ENCODE peak calls at places on chromosomes 2 and 18, in six cellular contexts. S is GM13976, O is fibroblast of the aortic adventitia, X is WTC11, A is sigmoid colon, V is Calu3. W is an unnamed sample.

GRCh38 chr18:48385595-48385994 is 23.6 kb downstream of the ZBTB7C start:
- DNase-seq in S (no peak), O (no peak), X (no peak), A (no peak), V (no peak), W (no peak)

GRCh38 chr2:12321017-12321641 is 395.6 kb upstream of the TRIB2 start:
- DNase-seq in S (no peak), O (peak; percentile 97), X (no peak), A (peak; percentile 81), V (no peak), W (peak; percentile 96)

GRCh38 chr18:6920099-6920955 is 190.8 kb downstream of the ARHGAP28 start:
- DNase-seq in S (peak; percentile 52), O (peak; percentile 54), X (peak; percentile 78), A (no peak), V (peak; percentile 74), W (peak; percentile 77)

GRCh38 chr18:12886498-12887126 is 2.6 kb upstream of the PTPN2 start:
- DNase-seq in S (no peak), O (no peak), X (no peak), A (no peak), V (peak; percentile 27), W (no peak)

GRCh38 chr2:133262888-133263287 is 305.4 kb downstream of the NCKAP5 start:
- DNase-seq in S (no peak), O (peak; percentile 55), X (no peak), A (no peak), V (peak; percentile 10), W (no peak)

GRCh38 chr18:51278045-51278649 is 80.7 kb upstream of the MEX3C start:
- DNase-seq in S (no peak), O (peak; percentile 10), X (peak; percentile 83), A (no peak), V (peak; percentile 66), W (peak; percentile 34)

GRCh38 chr2:234958311-234958710 is 6.5 kb downstream of the SH3BP4 start:
- DNase-seq in S (no peak), O (no peak), X (no peak), A (peak; percentile 57), V (no peak), W (no peak)

GRCh38 chr2:8849322-8849721 is 11.9 kb upstream of the KIDINS220 start:
- DNase-seq in S (no peak), O (peak; percentile 76), X (no peak), A (no peak), V (no peak), W (peak; percentile 37)

GRCh38 chr2:65456074-65456473 is 23.7 kb upstream of the SPRED2 start:
- DNase-seq in S (no peak), O (peak; percentile 28), X (no peak), A (no peak), V (no peak), W (no peak)

GRCh38 chr2:227862227-227862740 is 9.1 kb upstream of the DAW1 start:
- DNase-seq in S (peak; percentile 65), O (peak; percentile 76), X (no peak), A (no peak), V (peak; percentile 63), W (peak; percentile 94)

GRCh38 chr18:62027914-62028520 is 135.2 kb upstream of the RNF152 start:
- DNase-seq in S (no peak), O (no peak), X (no peak), A (no peak), V (no peak), W (no peak)

GRCh38 chr2:74181739-74182138 is 3.1 kb upstream of the MOB1A start:
- DNase-seq in S (peak; percentile 57), O (no peak), X (no peak), A (peak; percentile 72), V (no peak), W (no peak)

GRCh38 chr2:150639383-150639782 is 151.9 kb upstream of the RND3 start:
- DNase-seq in S (no peak), O (no peak), X (no peak), A (no peak), V (no peak), W (no peak)

GRCh38 chr2:150644298-150645067 is 157.0 kb upstream of the RND3 start:
- DNase-seq in S (no peak), O (peak; percentile 74), X (no peak), A (no peak), V (peak; percentile 36), W (peak; percentile 95)

GRCh38 chr2:150639917-150640538 is 152.6 kb upstream of the RND3 start:
- DNase-seq in S (no peak), O (peak; percentile 77), X (no peak), A (no peak), V (no peak), W (no peak)

GRCh38 chr2:150646746-150647145 is 159.3 kb upstream of the RND3 start:
- DNase-seq in S (no peak), O (no peak), X (no peak), A (no peak), V (no peak), W (no peak)

DNA sequence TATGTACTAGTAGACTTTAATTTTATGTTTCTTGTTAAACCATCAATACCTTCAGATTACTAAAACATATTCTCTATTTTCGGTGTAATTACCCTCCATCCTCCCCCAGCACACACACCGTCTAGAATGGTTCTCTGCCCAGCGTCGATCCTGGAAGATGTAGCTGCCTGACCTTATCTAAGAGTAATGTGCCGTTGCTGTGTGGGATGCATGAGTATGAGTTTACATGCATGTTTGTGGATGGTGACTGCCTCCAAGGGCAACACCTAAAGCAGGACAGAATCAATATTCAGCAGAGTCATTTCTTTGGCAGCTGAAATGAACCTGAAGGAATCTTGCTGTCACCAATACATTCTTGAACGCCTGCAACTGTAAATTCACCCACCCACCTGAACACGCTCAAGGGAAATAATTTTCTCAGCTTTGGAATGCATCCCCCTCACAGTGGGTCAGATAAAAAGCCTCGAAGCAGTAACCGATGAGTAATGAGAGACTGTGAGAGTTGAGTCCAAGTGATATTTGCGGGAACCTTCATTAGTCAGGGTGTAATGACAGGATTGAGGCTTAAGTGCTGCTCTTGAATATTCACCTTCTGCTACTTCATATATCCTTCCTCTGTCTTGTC is 155.8 kb upstream of the RND3 start:
- DNase-seq in S (no peak), O (no peak), X (no peak), A (no peak), V (no peak), W (peak; percentile 50)
- TF ChIP-seq CTCF in S (no peak), O (no peak), X (no peak), A (no peak), V (no peak), W (no peak)

GRCh38 chr2:3424171-3424795 is 44.8 kb downstream of the TRAPPC12 start:
- DNase-seq in S (no peak), O (no peak), X (no peak), A (no peak), V (no peak), W (no peak)
- TF ChIP-seq CTCF in S (no peak), O (no peak), X (no peak), A (peak; percentile 43), V (peak; percentile 31), W (no peak)

GRCh38 chr2:96264086-96264485 is 1.7 kb downstream of the TMEM127 start:
- DNase-seq in S (no peak), O (peak; percentile 46), X (no peak), A (no peak), V (no peak), W (no peak)

GRCh38 chr2:96265349-96265839 is 403 bp downstream of the TMEM127 start:
- DNase-seq in S (peak; percentile 57), O (peak; percentile 11), X (peak; percentile 57), A (peak; percentile 83), V (peak; percentile 43), W (peak; percentile 20)

GRCh38 chr2:96267159-96267971 is 1.3 kb downstream of the CIAO1 start:
- DNase-seq in S (peak; percentile 49), O (peak; percentile 31), X (peak; percentile 64), A (no peak), V (peak; percentile 55), W (peak; percentile 44)

GRCh38 chr2:96264656-96265348 is 995 bp downstream of the TMEM127 start:
- DNase-seq in S (peak; percentile 67), O (peak; percentile 44), X (no peak), A (peak; percentile 65), V (peak; percentile 46), W (peak; percentile 52)

DNA sequence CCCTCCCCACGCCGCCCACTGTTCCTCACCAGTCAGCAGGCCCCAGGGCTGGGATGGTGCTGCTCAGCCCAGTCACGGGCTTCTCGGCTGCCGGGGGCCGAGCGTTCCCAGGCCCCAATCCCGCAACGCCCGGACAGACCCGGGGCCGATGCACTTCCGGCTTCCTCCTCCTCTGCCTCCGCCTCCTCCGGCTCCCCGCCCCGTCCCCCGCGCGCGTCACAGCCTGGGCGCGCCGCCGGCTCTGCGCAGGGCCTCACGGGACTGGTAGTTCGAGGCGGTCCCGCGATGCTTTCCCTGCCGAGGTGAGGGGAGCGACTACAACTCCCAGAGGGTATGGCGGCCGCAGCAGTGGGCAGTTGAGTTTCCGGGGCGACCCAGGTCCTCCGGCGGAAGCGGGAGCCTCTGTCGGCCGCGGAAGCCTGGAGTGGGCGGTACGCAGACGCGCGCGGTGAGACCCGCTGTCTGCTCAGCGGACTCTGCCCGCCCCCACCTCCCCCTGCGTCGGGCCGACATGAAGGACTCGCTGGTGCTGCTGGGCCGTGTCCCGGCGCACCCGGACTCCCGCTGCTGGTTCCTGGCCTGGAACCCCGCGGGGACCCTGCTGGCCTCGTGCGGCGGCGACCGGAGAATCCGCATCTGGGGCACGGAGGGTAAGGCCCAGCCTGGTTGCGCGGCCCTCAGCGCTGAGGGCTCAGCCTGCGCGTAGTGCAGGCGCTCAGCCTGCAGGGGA is at the start of the genes CIAO1 and TMEM127:
- DNase-seq in S (peak; percentile 99), O (peak; percentile 96), X (peak; percentile 98), A (peak; percentile 99), V (peak; percentile 98), W (peak; percentile 98)
- TF ChIP-seq CTCF in S (no peak), O (peak; percentile 46), X (no peak), A (peak; percentile 20), V (no peak), W (peak; percentile 44)

GRCh38 chr2:158459161-158460003 is 2.6 kb downstream of the PKP4 start:
- DNase-seq in S (no peak), O (peak; percentile 25), X (no peak), A (no peak), V (no peak), W (peak; percentile 12)

GRCh38 chr2:158457826-158458616 is 1.3 kb downstream of the PKP4 start:
- DNase-seq in S (no peak), O (peak; percentile 47), X (peak; percentile 92), A (peak; percentile 78), V (peak; percentile 93), W (peak; percentile 59)

GRCh38 chr2:158456309-158457066 is at the start of the genes CCDC148 and PKP4:
- DNase-seq in S (peak; percentile 95), O (peak; percentile 84), X (peak; percentile 90), A (peak; percentile 94), V (peak; percentile 93), W (peak; percentile 88)

GRCh38 chr2:158458617-158458920 is 1.8 kb downstream of the PKP4 start:
- DNase-seq in S (no peak), O (peak; percentile 38), X (no peak), A (no peak), V (no peak), W (no peak)

DNA sequence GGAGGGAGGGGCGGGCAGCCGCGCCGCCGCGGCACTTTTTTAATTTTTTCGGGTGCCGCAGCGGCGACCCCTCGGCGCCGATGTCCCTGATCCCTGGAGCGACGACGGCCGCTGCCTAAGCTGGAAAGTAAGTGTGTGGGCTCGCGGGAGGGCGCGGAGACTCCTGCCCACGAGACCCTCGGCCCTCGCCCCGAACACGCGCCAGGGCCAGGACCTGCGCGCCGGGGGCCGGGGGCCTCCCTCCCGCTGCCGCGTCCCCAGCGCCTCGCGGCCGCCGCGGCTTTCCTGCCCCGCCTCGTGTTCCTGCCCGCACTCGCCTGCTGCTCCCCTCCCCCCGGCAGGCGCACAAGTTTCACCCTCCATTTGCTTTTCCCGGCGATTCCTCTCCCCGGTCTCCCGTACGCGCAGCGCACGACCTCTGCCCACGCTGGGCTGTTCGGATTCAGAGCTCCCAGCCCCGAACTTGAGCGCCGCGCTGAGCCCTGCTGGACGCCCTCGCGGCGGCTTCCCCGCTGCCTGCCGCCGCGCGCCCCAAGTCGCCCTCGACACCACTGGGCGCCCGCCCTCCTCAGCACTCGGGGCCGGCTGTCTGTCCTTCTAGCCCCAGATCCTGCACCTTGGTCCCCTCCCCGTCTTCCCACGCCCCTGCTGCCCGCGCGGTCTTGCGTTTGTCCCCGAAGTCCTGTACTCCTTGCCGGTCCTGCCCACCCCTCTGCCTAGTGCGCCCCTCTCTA is 507 bp downstream of the PKP4 start:
- DNase-seq in S (peak; percentile 70), O (peak; percentile 56), X (peak; percentile 56), A (peak; percentile 79), V (peak; percentile 68), W (peak; percentile 60)
- TF ChIP-seq CTCF in S (no peak), O (peak; percentile 22), X (no peak), A (no peak), V (no peak), W (peak; percentile 0)